ENCODE peak calls at places on chromosomes 1 and 21, in five cellular contexts. One of them, this sample, is unnamed.
A peak's percentile ranks its signal among the peaks of the same experiment; 100 is the strongest.

GRCh38 chr1:48878191-48878940 is 101.7 kb upstream of the BEND5 start:
- DNase-seq in thyroid gland: no peak
- DNase-seq in lung: no peak
- DNase-seq in psoas muscle: no peak
- DNase-seq in H9: no peak
- DNase-seq in this sample: no peak

GRCh38 chr1:110524311-110525249 is 5.6 kb upstream of the KCNA10 start:
- DNase-seq in thyroid gland: peak; percentile 20
- DNase-seq in lung: no peak
- DNase-seq in psoas muscle: no peak
- DNase-seq in H9: peak; percentile 84
- DNase-seq in this sample: peak; percentile 42

GRCh38 chr1:109441105-109441504 is 14.9 kb upstream of the PSMA5 start:
- DNase-seq in thyroid gland: no peak
- DNase-seq in lung: no peak
- DNase-seq in psoas muscle: no peak
- DNase-seq in H9: no peak
- DNase-seq in this sample: no peak

GRCh38 chr1:207695943-207696342 is 51.0 kb downstream of the CR1L start:
- DNase-seq in thyroid gland: no peak
- DNase-seq in lung: no peak
- DNase-seq in psoas muscle: no peak
- DNase-seq in H9: peak; percentile 38
- DNase-seq in this sample: no peak

GRCh38 chr1:79044974-79045650 is 38.6 kb upstream of the ADGRL4 start:
- DNase-seq in thyroid gland: no peak
- DNase-seq in lung: no peak
- DNase-seq in psoas muscle: no peak
- DNase-seq in H9: peak; percentile 66
- DNase-seq in this sample: no peak

GRCh38 chr21:27569091-27569490 is 602.2 kb upstream of the ADAMTS5 start:
- DNase-seq in thyroid gland: no peak
- DNase-seq in lung: no peak
- DNase-seq in psoas muscle: no peak
- DNase-seq in H9: no peak
- DNase-seq in this sample: no peak

GRCh38 chr1:204867666-204868339 is 2.9 kb upstream of the NFASC start:
- DNase-seq in thyroid gland: no peak
- DNase-seq in lung: no peak
- DNase-seq in psoas muscle: no peak
- DNase-seq in H9: no peak
- DNase-seq in this sample: no peak

GRCh38 chr1:110125810-110126209 is 13.6 kb downstream of the UBL4B start:
- DNase-seq in thyroid gland: no peak
- DNase-seq in lung: no peak
- DNase-seq in psoas muscle: no peak
- DNase-seq in H9: no peak
- DNase-seq in this sample: no peak

GRCh38 chr1:93033785-93034184 is 45.3 kb upstream of the MTF2 start:
- DNase-seq in thyroid gland: no peak
- DNase-seq in lung: no peak
- DNase-seq in psoas muscle: no peak
- DNase-seq in H9: no peak
- DNase-seq in this sample: no peak

GRCh38 chr1:176699821-176700220 is 236.8 kb downstream of the PAPPA2 start:
- DNase-seq in thyroid gland: no peak
- DNase-seq in lung: no peak
- DNase-seq in psoas muscle: no peak
- DNase-seq in H9: no peak
- DNase-seq in this sample: no peak

GRCh38 chr1:38616846-38617245 is 242.7 kb downstream of the RRAGC start:
- DNase-seq in thyroid gland: no peak
- DNase-seq in lung: no peak
- DNase-seq in psoas muscle: no peak
- DNase-seq in H9: no peak
- DNase-seq in this sample: no peak

GRCh38 chr1:46039571-46040052 is 92.8 kb downstream of the PIK3R3 start:
- DNase-seq in thyroid gland: peak; percentile 62
- DNase-seq in lung: no peak
- DNase-seq in psoas muscle: no peak
- DNase-seq in H9: no peak
- DNase-seq in this sample: no peak

GRCh38 chr1:231162300-231162969 is 577 bp downstream of the TRIM67 start:
- DNase-seq in thyroid gland: peak; percentile 44
- DNase-seq in lung: no peak
- DNase-seq in psoas muscle: peak; percentile 29
- DNase-seq in H9: peak; percentile 76
- DNase-seq in this sample: peak; percentile 54

GRCh38 chr1:56911098-56911497 is 54.7 kb downstream of the C8B start:
- DNase-seq in thyroid gland: no peak
- DNase-seq in lung: no peak
- DNase-seq in psoas muscle: no peak
- DNase-seq in H9: no peak
- DNase-seq in this sample: peak; percentile 4

GRCh38 chr1:158115126-158115525 is 65.6 kb upstream of the CD1D start:
- DNase-seq in thyroid gland: no peak
- DNase-seq in lung: no peak
- DNase-seq in psoas muscle: no peak
- DNase-seq in H9: no peak
- DNase-seq in this sample: no peak

GRCh38 chr1:119535381-119535780 is 28.4 kb downstream of the HSD3B1 start:
- DNase-seq in thyroid gland: no peak
- DNase-seq in lung: no peak
- DNase-seq in psoas muscle: no peak
- DNase-seq in H9: no peak
- DNase-seq in this sample: no peak

GRCh38 chr1:234893359-234893724 is 235.3 kb downstream of the TOMM20 start:
- DNase-seq in thyroid gland: no peak
- DNase-seq in lung: no peak
- DNase-seq in psoas muscle: no peak
- DNase-seq in H9: no peak
- DNase-seq in this sample: no peak

GRCh38 chr1:6154525-6155319 is 25.4 kb downstream of the CHD5 start:
- DNase-seq in thyroid gland: no peak
- DNase-seq in lung: no peak
- DNase-seq in psoas muscle: no peak
- DNase-seq in H9: no peak
- DNase-seq in this sample: no peak

GRCh38 chr1:119294728-119295127 is 73.9 kb upstream of the HAO2 start:
- DNase-seq in thyroid gland: no peak
- DNase-seq in lung: no peak
- DNase-seq in psoas muscle: no peak
- DNase-seq in H9: peak; percentile 41
- DNase-seq in this sample: no peak

GRCh38 chr1:154344977-154345837 is 19.9 kb downstream of the ATP8B2 start:
- DNase-seq in thyroid gland: peak; percentile 31
- DNase-seq in lung: no peak
- DNase-seq in psoas muscle: peak; percentile 40
- DNase-seq in H9: peak; percentile 80
- DNase-seq in this sample: no peak

GRCh38 chr1:155082301-155082940 is 3.8 kb downstream of the EFNA3 start:
- DNase-seq in thyroid gland: no peak
- DNase-seq in lung: no peak
- DNase-seq in psoas muscle: no peak
- DNase-seq in H9: no peak
- DNase-seq in this sample: no peak

GRCh38 chr1:26794391-26794790 is 6.6 kb downstream of the PIGV start:
- DNase-seq in thyroid gland: no peak
- DNase-seq in lung: no peak
- DNase-seq in psoas muscle: no peak
- DNase-seq in H9: no peak
- DNase-seq in this sample: no peak

GRCh38 chr1:74522143-74522542 is 9.7 kb upstream of the LRRC53 start:
- DNase-seq in thyroid gland: no peak
- DNase-seq in lung: no peak
- DNase-seq in psoas muscle: no peak
- DNase-seq in H9: peak; percentile 79
- DNase-seq in this sample: no peak

GRCh38 chr1:226132731-226133503 is 53.6 kb downstream of the ACBD3 start:
- DNase-seq in thyroid gland: peak; percentile 80
- DNase-seq in lung: peak; percentile 54
- DNase-seq in psoas muscle: no peak
- DNase-seq in H9: no peak
- DNase-seq in this sample: no peak

GRCh38 chr1:176566004-176566975 is 103.3 kb downstream of the PAPPA2 start:
- DNase-seq in thyroid gland: no peak
- DNase-seq in lung: peak; percentile 28
- DNase-seq in psoas muscle: peak; percentile 20
- DNase-seq in H9: no peak
- DNase-seq in this sample: no peak

GRCh38 chr1:202590119-202590518 is 120.1 kb downstream of the SYT2 start:
- DNase-seq in thyroid gland: no peak
- DNase-seq in lung: no peak
- DNase-seq in psoas muscle: no peak
- DNase-seq in H9: no peak
- DNase-seq in this sample: no peak

GRCh38 chr1:202591523-202591922 is 118.7 kb downstream of the SYT2 start:
- DNase-seq in thyroid gland: no peak
- DNase-seq in lung: no peak
- DNase-seq in psoas muscle: no peak
- DNase-seq in H9: no peak
- DNase-seq in this sample: no peak

GRCh38 chr1:202589190-202589680 is 121.0 kb downstream of the SYT2 start:
- DNase-seq in thyroid gland: peak; percentile 73
- DNase-seq in lung: peak; percentile 78
- DNase-seq in psoas muscle: peak; percentile 88
- DNase-seq in H9: peak; percentile 59
- DNase-seq in this sample: peak; percentile 84

GRCh38 chr1:202592141-202592540 is 118.1 kb downstream of the SYT2 start:
- DNase-seq in thyroid gland: no peak
- DNase-seq in lung: no peak
- DNase-seq in psoas muscle: no peak
- DNase-seq in H9: no peak
- DNase-seq in this sample: no peak

DNA sequence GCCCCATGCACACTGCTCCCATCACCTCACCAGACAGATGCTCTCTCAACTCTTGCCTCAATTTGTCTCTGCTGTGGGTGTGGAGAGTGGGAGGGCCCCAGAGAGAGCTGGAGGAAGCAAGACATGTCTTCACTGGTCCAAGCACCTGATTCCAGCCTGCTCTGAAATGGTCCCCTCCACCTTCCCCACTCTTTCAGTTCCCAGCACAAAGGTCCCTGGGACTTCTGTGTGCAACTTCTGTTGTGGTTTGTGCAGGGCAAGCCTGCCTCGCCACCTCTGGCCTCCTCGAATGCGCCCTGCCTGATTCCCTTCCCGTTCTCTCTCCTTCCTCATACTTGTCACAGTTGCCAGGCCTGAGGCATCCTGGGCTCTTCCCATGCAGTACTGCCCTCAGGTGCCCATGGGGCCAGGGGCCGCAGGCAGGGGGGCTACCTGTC is 119.3 kb downstream of the SYT2 start:
- DNase-seq in thyroid gland: no peak
- DNase-seq in lung: no peak
- DNase-seq in psoas muscle: no peak
- DNase-seq in H9: no peak
- DNase-seq in this sample: no peak
- H3K4me1 ChIP-seq in thyroid gland: peaks cover 40% of the 10 kb centered on the region
- H3K4me1 ChIP-seq in lung: peaks cover 35% of the 10 kb centered on the region
- H3K4me1 ChIP-seq in psoas muscle: peaks cover 59% of the 10 kb centered on the region
- H3K4me1 ChIP-seq in H9: no peaks in the 10 kb centered on the region
- H3K4me1 ChIP-seq in this sample: peaks cover 21% of the 10 kb centered on the region

DNA sequence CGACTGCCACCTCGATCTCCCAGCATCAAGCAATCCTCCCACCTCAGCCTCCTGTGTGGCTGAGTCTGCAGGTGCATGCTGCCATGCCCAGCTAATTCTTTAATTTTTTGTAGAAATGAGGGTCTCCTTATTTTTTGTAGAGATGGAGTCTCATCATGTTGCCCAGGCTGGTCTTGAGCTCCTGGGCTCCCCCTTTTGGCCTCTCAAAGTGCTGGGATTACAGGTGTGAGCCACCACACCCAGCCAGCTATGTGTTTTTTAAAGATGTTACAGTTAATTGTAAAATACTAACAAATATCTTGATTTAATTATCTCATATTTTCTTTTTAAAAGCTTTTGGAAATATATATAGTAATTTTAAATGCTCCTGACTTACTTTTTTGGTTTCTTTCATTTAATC is 181.3 kb upstream of the DMRTA2 start:
- DNase-seq in thyroid gland: no peak
- DNase-seq in lung: no peak
- DNase-seq in psoas muscle: no peak
- DNase-seq in H9: no peak
- DNase-seq in this sample: no peak
- TF ChIP-seq CTCF in thyroid gland: no peak
- TF ChIP-seq CTCF in lung: no peak
- TF ChIP-seq CTCF in psoas muscle: no peak
- TF ChIP-seq CTCF in H9: peak; percentile 57
- TF ChIP-seq CTCF in this sample: peak; percentile 13

DNA sequence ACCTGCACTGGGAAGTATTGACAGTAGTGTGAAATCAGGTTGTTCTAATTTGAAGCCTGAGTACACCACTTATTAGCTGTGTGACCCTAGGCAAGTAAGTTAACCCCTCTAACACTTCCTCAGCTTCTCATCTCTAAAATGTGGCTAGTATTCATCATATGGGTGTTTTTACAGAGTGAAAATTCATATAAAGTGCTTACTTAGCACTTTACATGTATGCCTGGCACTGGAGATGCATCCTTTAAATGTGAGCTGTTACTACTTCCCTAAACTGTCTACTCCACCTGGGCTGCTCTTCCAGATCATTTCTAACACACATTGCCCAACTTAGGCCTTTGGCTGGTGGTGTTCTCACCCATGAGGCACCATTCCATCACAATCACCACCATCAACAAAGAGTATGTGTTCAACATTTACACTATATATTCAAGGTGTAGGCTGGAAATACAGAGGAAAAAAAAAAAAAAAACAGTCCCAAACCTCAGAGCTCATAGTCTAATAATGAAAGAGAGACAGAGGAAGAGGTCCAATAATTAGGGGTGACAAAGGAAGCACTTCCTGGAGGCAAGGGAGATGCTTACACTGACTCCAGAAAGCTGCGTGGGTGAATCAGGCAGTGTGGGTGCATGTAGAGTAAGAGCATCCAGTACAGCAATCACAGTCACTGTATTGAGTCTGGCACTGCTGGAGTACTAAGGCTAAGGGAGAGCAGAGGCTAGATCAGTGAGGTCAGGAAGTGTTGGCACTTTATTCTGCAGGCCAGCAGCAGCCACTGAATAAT is 3.6 kb downstream of the STX6 start:
- DNase-seq in thyroid gland: no peak
- DNase-seq in lung: no peak
- DNase-seq in psoas muscle: no peak
- DNase-seq in H9: no peak
- DNase-seq in this sample: no peak
- H3K4me1 ChIP-seq in thyroid gland: peaks cover 24% of the 10 kb centered on the region
- H3K4me1 ChIP-seq in lung: peaks cover 16% of the 10 kb centered on the region
- H3K4me1 ChIP-seq in psoas muscle: peaks cover 30% of the 10 kb centered on the region
- H3K4me1 ChIP-seq in H9: no peaks in the 10 kb centered on the region
- H3K4me1 ChIP-seq in this sample: peaks cover 5% of the 10 kb centered on the region

DNA sequence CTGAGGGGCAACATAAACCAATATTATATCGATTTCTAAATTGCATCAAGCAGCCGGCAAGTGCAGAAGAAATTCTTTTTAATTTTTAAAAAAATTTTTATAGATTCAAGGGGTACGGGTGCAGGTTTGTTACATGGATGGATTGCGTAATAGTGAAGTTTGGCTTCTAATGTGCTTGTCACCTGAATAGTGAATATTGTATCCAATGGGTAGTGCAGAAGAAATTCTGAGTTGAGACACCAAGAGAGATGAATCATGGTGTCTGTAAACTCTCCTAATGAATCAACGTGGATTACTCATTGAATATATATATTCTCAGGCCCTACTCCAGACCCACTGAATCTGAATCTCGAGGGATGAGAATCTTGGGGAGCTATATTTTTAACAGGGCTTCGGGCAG is 253.7 kb upstream of the FOXD3 start:
- DNase-seq in thyroid gland: no peak
- DNase-seq in lung: no peak
- DNase-seq in psoas muscle: no peak
- DNase-seq in H9: no peak
- DNase-seq in this sample: no peak
- TF ChIP-seq CTCF in thyroid gland: no peak
- TF ChIP-seq CTCF in lung: no peak
- TF ChIP-seq CTCF in psoas muscle: no peak
- TF ChIP-seq CTCF in H9: no peak
- TF ChIP-seq CTCF in this sample: no peak

This sample was measured in Caco-2.